ENCODE peak calls at places on chromosomes 5 and 9, in four cellular contexts. S is WTC11, Y is GM12878, F is HepG2. M is an unnamed sample.
A peak's percentile ranks its signal among the peaks of the same experiment; 100 is the strongest.

GRCh38 chr5:146588331-146588730 is 72.3 kb upstream of the GPR151 start:
- DNase-seq in Y (no peak), S (no peak), F (no peak), M (no peak)

GRCh38 chr5:73155541-73156222 is 17.3 kb upstream of the TMEM174 start:
- DNase-seq in F (no peak), S (no peak), Y (no peak), M (no peak)

GRCh38 chr9:107584944-107585343 is 95.4 kb upstream of the KLF4 start:
- DNase-seq in S (no peak), F (no peak), Y (no peak), M (no peak)

GRCh38 chr5:61167382-61167781 is 5.1 kb upstream of the SMIM15 start:
- DNase-seq in S (no peak), Y (no peak), F (no peak), M (no peak)

GRCh38 chr9:133396952-133397351 is 20.8 kb downstream of the STKLD1 start:
- DNase-seq in S (peak; percentile 82), Y (no peak), F (no peak), M (no peak)

GRCh38 chr5:154038241-154038603 is 488 bp downstream of the FAM114A2 start:
- DNase-seq in F (peak; percentile 43), S (no peak), Y (no peak), M (peak; percentile 67)

GRCh38 chr5:71821029-71821428 is 102.0 kb downstream of the CARTPT start:
- DNase-seq in F (no peak), S (no peak), Y (no peak), M (no peak)

GRCh38 chr5:55438931-55439477 is 95.8 kb downstream of the PLPP1 start:
- DNase-seq in F (peak; percentile 20), Y (no peak), S (no peak), M (no peak)

GRCh38 chr9:100322954-100323536 is 29.7 kb downstream of the TEX10 start:
- DNase-seq in Y (no peak), F (peak; percentile 26), S (peak; percentile 28), M (peak; percentile 31)

GRCh38 chr5:43110606-43111170 is 10.0 kb upstream of the ZNF131 start:
- DNase-seq in F (peak; percentile 43), Y (no peak), S (peak; percentile 54), M (peak; percentile 35)

GRCh38 chr5:1778138-1779020 is 21.3 kb downstream of the MRPL36 start:
- DNase-seq in S (peak; percentile 5), F (no peak), Y (no peak), M (no peak)

GRCh38 chr5:143054480-143054941 is 284.3 kb downstream of the ARHGAP26 start:
- DNase-seq in F (no peak), Y (peak; percentile 97), S (no peak), M (no peak)

DNA sequence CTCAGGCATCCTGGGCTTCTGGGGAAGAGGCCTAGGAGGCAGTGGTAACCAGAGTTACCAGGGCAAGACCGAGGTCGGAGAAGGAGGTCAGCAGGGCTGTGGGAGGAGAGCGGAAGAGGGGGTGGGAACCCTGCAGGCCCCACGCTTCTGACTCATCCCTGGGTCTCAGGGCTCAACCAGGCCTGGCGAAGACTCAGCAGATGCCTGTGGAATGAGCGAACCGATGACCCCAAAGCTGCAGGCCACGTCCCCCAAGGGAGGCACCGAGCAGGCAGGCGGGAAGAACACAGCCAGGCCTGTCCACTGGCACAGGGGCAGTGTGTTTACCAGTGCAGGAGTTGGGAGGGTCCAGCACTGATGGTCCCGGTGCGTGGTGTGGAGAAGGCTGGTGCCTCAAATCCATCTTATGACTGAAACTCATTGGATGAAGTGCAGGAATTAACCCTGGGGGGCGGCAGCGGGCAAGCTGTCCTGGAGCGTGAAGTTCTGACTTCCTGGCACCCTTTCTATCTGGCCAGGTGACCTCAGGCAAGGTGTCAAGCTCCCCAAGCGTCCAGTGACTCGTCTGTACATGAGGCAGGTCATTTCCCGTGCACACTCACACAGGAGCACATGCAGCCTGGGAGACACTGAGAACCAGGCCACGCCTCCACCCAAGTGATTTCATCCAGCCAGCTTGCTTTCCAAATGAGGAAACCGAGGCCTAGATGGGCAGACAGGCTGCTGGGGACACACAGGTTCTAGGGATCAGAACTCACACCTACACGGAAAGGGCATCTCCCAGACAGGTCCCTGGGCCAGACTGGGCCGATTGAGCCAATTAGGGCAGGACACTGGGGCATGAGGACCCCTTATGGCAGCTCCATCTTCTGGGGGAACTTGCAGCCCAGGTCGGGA is 69.1 kb downstream of the ADAMTS2 start:
- DNase-seq in Y (no peak), S (no peak), F (peak; percentile 26), M (peak; percentile 39)
- TF ChIP-seq NR2C2 in Y (no peak), S (no peak), F (no peak), M (no peak)

DNA sequence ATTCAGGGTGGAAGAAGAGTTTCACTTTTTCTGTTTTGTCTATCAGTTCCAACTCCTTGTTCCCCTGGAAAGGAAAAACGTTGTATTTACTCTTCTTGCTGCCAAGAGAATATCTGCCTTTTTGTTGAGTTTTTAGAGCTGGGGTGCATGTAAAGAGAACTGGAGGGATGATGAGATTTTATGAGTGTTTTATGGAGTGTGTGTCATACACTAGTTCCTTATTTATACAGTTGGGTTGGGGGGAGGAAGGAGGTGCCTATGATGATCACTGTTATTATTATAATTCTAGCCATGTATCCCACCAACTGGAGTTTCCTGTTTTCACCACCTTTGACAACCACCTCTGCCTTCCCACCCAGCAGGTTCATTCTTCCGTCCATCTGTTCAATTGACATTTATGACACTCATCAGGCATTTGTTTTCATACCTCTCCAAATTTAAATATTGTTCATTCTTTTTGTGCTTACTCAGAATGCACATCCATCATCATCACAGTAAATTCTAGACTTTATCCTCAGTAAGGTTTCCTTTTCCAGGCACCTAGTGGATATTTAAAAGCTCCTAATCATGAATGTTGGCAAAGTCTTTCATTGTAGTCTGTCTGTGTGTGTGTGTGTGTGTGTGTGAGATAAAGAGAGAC is 97.9 kb upstream of the MPDZ start:
- DNase-seq in F (no peak), S (no peak), Y (no peak), M (no peak)
- TF ChIP-seq NR2C2 in F (no peak), S (no peak), Y (no peak), M (no peak)

DNA sequence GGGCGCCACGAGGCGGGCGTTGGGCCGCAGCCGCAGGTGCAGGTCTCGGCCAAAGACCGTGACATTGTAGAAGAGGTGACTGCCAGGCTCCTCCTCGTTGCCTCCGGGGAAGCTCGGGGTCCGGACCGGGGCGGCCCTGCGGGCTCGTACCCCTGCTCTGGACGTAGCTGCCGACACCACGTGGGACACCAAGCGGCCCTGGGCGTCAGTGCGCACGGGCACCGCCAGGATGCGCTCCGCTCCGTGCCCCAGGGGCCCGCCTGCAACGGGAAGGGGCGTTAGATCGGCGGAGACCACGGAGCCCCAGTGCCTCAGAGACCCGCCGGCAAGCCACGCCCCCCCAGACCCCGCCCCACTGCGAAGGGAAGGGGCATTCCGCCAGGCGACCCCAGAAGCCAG is 1.4 kb downstream of the ADAMTS2 start:
- DNase-seq in Y (no peak), F (no peak), S (peak; percentile 90), M (no peak)
- TF ChIP-seq NR2C2 in Y (no peak), F (no peak), S (no peak), M (no peak)

DNA sequence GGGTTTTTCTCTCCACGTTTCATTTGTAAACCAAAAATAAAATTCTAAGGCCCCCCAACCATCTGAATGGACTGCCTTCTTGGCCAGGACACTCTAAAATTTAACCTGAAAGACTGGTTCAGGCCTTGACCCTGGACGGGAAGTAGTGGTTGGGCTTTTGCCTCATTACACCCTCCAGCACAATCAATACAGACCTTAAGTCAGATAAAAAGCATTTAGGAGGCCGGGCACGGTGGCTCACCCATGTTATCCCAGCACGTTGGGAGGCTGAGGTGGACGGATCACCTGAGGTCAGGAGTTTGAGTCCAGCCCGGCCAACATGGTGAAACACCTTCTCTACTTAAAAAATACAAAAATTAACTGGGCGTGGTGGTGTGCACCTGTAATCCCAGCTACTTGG is 91.6 kb upstream of the PPP1R26 start:
- DNase-seq in S (no peak), Y (no peak), F (no peak), M (no peak)
- TF ChIP-seq NR2C2 in S (no peak), Y (no peak), F (no peak), M (no peak)

GRCh38 chr9:37758747-37759146 is 5.1 kb downstream of the TRMT10B start:
- DNase-seq in F (no peak), S (no peak), Y (no peak), M (no peak)

GRCh38 chr9:37761511-37761910 is 7.9 kb downstream of the TRMT10B start:
- DNase-seq in S (no peak), Y (no peak), F (no peak), M (no peak)

DNA sequence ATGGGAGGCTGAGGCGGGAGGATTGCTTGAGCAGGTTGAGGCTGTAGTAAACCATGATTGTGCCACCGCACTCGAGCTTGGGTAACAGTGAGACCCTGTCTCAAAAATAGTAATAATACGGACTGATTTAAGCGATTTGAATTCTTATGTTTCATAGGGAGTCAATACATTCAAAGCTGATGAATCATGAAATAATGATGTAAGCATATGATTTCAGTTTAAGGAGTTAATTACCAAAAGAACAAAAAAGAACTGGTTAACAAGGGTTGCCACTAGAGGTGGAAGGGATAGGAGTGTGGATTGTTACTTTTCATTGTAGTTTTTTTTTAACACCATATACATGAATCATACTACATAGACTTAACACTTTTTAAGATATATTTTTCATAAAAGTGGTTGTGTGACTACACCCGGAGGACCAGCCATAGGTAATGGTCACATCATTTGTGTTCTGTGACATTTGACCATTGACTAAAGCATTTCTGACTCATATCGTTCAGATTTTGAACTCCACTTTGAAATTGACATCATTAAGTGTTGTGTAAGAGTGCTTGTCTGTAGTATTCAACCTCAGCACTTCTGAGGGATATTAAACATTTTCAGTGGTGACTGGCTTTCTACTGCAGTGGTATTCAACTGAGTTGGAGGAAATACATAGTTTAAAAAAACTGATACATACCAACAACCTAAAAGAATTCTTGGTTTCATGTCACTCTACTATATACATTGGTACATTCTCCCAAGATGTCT is 7.0 kb downstream of the TRMT10B start:
- DNase-seq in F (peak; percentile 20), S (no peak), Y (no peak), M (no peak)
- TF ChIP-seq NR2C2 in F (no peak), S (no peak), Y (no peak), M (no peak)

GRCh38 chr5:21823588-21823987 is 1029.6 kb downstream of the CDH12 start:
- DNase-seq in S (no peak), Y (no peak), F (no peak), M (no peak)

GRCh38 chr5:21817668-21818419 is 1035.3 kb downstream of the CDH12 start:
- DNase-seq in S (no peak), F (no peak), Y (no peak), M (no peak)

GRCh38 chr5:21823076-21823574 is 1030.0 kb downstream of the CDH12 start:
- DNase-seq in Y (no peak), S (no peak), F (no peak), M (no peak)

DNA sequence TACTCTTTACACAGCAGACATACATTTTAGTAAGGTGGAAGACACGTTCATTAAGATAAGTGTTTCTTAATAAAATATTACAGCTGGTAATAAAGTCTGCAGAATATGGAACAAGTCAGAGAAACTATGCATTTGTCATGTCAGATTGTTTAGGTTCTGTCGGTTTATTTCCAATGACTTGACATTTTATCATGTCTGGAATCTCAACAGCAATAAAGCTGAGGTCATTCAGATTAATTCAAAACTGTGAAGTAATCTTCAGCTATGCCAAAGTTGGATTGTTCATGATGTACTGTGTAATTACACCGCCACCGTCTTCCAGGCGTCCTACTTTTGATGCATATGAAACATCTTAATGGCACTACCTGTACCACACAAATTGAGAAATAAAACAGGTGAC is 1032.6 kb downstream of the CDH12 start:
- DNase-seq in F (no peak), S (no peak), Y (no peak), M (no peak)
- TF ChIP-seq NR2C2 in F (no peak), S (no peak), Y (no peak), M (no peak)

GRCh38 chr9:124478014-124478753 is 27.9 kb downstream of the ADGRD2 start:
- DNase-seq in Y (no peak), S (peak; percentile 57), F (no peak), M (no peak)
- TF ChIP-seq NR2C2 in Y (no peak), S (no peak), F (no peak), M (no peak)

GRCh38 chr5:68379275-68380026 is 163.9 kb downstream of the PIK3R1 start:
- DNase-seq in Y (no peak), F (no peak), S (no peak), M (no peak)
- TF ChIP-seq NR2C2 in Y (no peak), F (no peak), S (no peak), M (no peak)

GRCh38 chr5:56585466-56585865 is 229.9 kb upstream of the MAP3K1 start:
- DNase-seq in F (no peak), S (no peak), Y (no peak), M (no peak)
- TF ChIP-seq NR2C2 in F (no peak), S (no peak), Y (no peak), M (no peak)